ENCODE peak calls at places on chromosomes 16 and 17, in four cellular contexts. E, U, I and P are unnamed samples. For H3K4me1, the result is how much of the 10 kb centered on the place peaks cover.

GRCh38 chr16:23424292-23424958 is 28.6 kb downstream of the COG7 start:
- DNase-seq in U (no peak), E (no peak), I (no peak), P (no peak)

GRCh38 chr17:28041844-28042656 is 427 bp upstream of the NLK start:
- DNase-seq in I (peak), E (no peak), U (no peak), P (no peak)

GRCh38 chr16:85945424-85945751 is 46.4 kb downstream of the IRF8 start:
- DNase-seq in E (no peak), I (no peak), U (no peak), P (no peak)

GRCh38 chr17:8285270-8286181 is 2.9 kb upstream of the RANGRF start:
- DNase-seq in I (no peak), E (no peak), U (peak), P (no peak)

GRCh38 chr16:57013268-57013667 is 23.9 kb downstream of the NLRC5 start:
- DNase-seq in U (no peak), E (no peak), I (no peak), P (no peak)

GRCh38 chr16:85687651-85688471 is 893 bp downstream of the GINS2 start:
- DNase-seq in U (peak), I (peak), E (no peak), P (no peak)

GRCh38 chr16:82699711-82700495 is 73.1 kb downstream of the CDH13 start:
- DNase-seq in I (no peak), U (no peak), E (no peak), P (no peak)

GRCh38 chr17:37220609-37220953 is 155.2 kb upstream of the C17orf78 start:
- DNase-seq in I (peak), U (peak), E (peak), P (peak)

GRCh38 chr16:84999200-84999599 is 12.1 kb downstream of the ZDHHC7 start:
- DNase-seq in U (no peak), I (no peak), E (no peak), P (no peak)

GRCh38 chr16:80046848-80047247 is 446.3 kb upstream of the MAF start:
- DNase-seq in I (no peak), E (no peak), U (no peak), P (no peak)

GRCh38 chr17:38663125-38663751 is 11.5 kb downstream of the EPOP start:
- DNase-seq in I (peak), U (peak), E (peak), P (peak)

GRCh38 chr17:51362818-51363598 is 102.7 kb downstream of the UTP18 start:
- DNase-seq in U (no peak), I (peak), E (no peak), P (no peak)

GRCh38 chr16:57479043-57479421 is 7.3 kb downstream of the DOK4 start:
- DNase-seq in I (no peak), U (no peak), E (no peak), P (no peak)

GRCh38 chr17:66459811-66460270 is 157.4 kb downstream of the PRKCA start:
- DNase-seq in E (no peak), I (no peak), U (no peak), P (peak)

GRCh38 chr17:68389041-68389440 is 68.3 kb downstream of the WIPI1 start:
- DNase-seq in I (no peak), E (no peak), U (no peak), P (no peak)

GRCh38 chr16:49528564-49529150 is 155.1 kb downstream of the C16orf78 start:
- DNase-seq in U (no peak), E (no peak), I (no peak), P (no peak)

GRCh38 chr16:52786105-52786504 is 239.2 kb upstream of the TOX3 start:
- DNase-seq in E (no peak), I (no peak), U (no peak), P (no peak)

GRCh38 chr16:89175280-89176146 is 4.0 kb downstream of the CDH15 start:
- DNase-seq in U (no peak), E (no peak), I (no peak), P (no peak)

GRCh38 chr16:78490847-78491246 is 391.4 kb downstream of the WWOX start:
- DNase-seq in U (no peak), E (no peak), I (no peak), P (no peak)

GRCh38 chr16:71927383-71927782 is 32.1 kb downstream of the IST1 start:
- DNase-seq in U (no peak), E (no peak), I (no peak), P (peak)

GRCh38 chr16:87203060-87203656 is 114.0 kb downstream of the C16orf95 start:
- DNase-seq in I (peak), U (peak), E (peak), P (peak)

GRCh38 chr17:50976951-50977472 is 110.9 kb upstream of the TOB1 start:
- DNase-seq in U (no peak), I (no peak), E (no peak), P (no peak)

GRCh38 chr16:84841787-84842300 is 22.1 kb downstream of the CRISPLD2 start:
- DNase-seq in I (peak), E (no peak), U (no peak), P (peak)

GRCh38 chr16:47888142-47888541 is 267.7 kb downstream of the ABCC12 start:
- DNase-seq in E (no peak), U (no peak), I (peak), P (peak)

GRCh38 chr17:1181769-1182137 is 2.0 kb upstream of the ABR start:
- DNase-seq in E (no peak), I (no peak), U (peak), P (no peak)
- H3K4me1 ChIP-seq in E (under half), I (under half), U (half or more), P (under half)

GRCh38 chr16:64287667-64288521 is 834.0 kb downstream of the CDH11 start:
- DNase-seq in U (no peak), E (no peak), I (no peak), P (no peak)

GRCh38 chr16:64292953-64293352 is 828.9 kb downstream of the CDH11 start:
- DNase-seq in I (no peak), U (no peak), E (no peak), P (no peak)

DNA sequence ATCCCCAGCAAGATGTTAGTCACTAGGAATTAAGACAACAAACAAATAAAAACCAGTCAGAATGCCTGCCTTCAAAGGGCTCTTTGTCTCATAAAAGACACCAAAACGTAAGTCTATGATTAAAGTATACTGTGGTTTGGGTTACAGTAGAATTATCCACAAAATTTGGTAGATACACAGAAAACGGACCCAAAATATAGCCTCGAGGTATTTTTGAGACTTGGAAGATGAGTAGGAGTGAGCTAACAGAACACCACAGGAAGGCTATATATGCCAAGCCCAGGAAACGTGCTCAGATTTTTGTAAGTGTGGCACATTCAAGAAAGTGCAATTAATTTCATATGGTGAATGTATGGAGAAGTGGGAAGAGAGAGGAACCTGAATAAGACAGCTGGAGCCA is 831.4 kb downstream of the CDH11 start:
- DNase-seq in I (no peak), E (no peak), U (no peak), P (no peak)
- TF ChIP-seq EZH2phosphoT487 in I (no peak), E (no peak), U (no peak), P (no peak)

GRCh38 chr16:72990003-72990521 is 57.9 kb downstream of the ZFHX3 start:
- DNase-seq in U (no peak), I (peak), E (no peak), P (peak)
- H3K4me3 ChIP-seq in U (no peak), I (no peak), E (no peak), P (no peak)

GRCh38 chr17:44362056-44362355 is 1.6 kb downstream of the FAM171A2 start:
- DNase-seq in E (no peak), I (no peak), U (no peak), P (no peak)

GRCh38 chr17:44360144-44360533 is 3.5 kb downstream of the FAM171A2 start:
- DNase-seq in U (no peak), E (no peak), I (no peak), P (no peak)

GRCh38 chr17:44360826-44361225 is 2.8 kb downstream of the FAM171A2 start:
- DNase-seq in I (peak), E (no peak), U (no peak), P (peak)

GRCh38 chr17:44362479-44362963 is 1.1 kb downstream of the FAM171A2 start:
- DNase-seq in U (no peak), I (no peak), E (no peak), P (no peak)

DNA sequence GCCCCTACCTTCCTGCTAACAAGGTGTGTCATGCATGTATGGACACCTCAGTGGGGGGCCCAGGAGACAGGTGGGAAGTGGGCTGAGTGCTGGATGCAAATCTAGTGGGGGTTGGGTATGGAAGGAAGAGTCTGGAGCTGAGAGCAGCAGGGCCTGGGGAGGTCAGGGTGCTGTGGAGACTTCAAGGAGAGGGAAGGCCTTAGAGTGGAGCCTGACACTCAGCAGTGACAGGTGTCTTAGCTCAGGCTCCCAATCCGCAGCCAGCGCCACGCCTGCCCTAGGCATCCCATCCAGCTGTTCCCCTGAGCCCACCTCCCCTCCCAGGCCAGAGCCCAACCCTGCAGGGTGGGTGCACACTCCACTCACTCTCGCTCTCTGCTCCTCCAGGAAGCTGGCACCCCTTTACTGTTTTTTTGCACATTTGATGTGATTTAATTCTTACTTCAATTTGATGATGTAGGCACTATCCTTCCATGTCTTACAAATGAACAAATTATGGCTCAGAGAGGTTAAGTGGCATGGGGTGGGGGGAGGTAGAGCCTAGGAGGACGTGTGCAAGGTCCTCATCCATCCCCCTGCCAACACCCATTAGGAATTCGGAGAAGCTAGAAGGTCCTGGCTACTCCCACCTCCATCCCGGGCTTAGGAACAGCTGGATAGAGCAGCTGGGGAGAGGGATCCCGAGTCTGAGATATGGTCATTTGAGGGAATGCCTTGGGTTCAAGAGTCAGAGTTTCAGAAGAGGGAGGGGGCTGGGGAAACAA is 2.2 kb downstream of the FAM171A2 start:
- DNase-seq in U (no peak), E (no peak), I (peak), P (no peak)
- H3K4me1 ChIP-seq in U (half or more), E (under half), I (under half), P (under half)

GRCh38 chr17:42050360-42051012 is at the start of gene C17orf113:
- DNase-seq in E (peak), I (peak), U (no peak), P (peak)
- TF ChIP-seq EZH2phosphoT487 in E (no peak), I (no peak), U (no peak), P (no peak)

DNA sequence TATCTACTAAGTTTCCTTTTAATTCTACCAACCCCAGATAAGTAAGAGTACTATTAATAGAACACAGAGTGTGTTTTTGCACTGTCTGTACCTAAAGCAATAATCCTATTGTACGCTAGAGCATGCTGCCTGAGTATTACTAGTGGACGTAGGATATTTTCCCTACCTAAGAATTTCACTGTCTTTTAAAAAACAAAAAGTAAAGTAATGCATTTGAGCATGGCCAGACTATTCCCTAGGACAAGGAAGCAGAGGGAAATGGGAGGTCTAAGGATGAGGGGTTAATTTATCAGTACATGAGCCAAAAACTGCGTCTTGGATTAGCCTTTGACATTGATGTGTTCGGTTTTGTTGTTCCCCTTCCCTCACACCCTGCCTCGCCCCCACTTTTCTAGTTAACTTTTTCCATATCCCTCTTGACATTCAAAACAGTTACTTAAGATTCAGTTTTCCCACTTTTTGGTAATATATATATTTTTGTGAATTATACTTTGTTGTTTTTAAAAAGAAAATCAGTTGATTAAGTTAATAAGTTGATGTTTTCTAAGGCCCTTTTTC is 56.8 kb downstream of the HLF start:
- DNase-seq in U (no peak), E (no peak), I (no peak), P (no peak)
- H3K4me3 ChIP-seq in U (no peak), E (no peak), I (no peak), P (no peak)

GRCh38 chr17:29126268-29126923 is 53.8 kb downstream of the MYO18A start:
- DNase-seq in U (no peak), I (no peak), E (no peak), P (no peak)
- H3K4me1 ChIP-seq in U (under half), I (under half), E (under half), P (under half)

DNA sequence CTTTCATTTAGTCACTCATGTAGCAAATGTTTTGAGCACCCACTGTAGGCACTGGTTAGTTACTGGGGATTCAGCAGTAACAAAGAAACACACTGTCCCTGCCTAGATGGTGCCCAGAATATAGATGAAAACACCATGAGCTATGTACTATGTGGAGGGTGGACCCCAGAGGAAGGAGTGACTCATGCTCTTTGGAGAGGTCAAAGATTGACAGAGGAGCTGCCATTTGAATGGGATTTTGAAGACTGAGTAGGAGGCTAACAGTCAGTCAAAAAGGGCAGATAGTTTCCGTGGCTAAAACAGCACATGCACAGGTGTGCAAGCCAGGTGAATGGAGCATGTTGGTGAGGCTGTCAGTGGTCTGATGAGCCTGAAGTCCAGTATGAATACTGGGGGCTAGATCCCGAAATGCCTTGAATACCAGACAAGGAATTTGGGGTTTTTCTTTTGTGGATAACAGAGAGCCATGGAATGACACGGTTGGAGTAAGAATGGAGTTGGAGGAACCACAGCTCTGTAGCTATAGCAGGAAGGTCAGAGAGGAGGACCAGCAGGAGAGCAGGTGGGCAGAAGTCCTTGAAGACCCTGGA is 6.1 kb downstream of the IL21R start:
- DNase-seq in I (no peak), U (peak), E (no peak), P (no peak)
- TF ChIP-seq EZH2phosphoT487 in I (no peak), U (no peak), E (no peak), P (no peak)

GRCh38 chr16:12089492-12090161 is 113.1 kb downstream of the SNX29 start:
- DNase-seq in E (no peak), U (peak), I (peak), P (peak)
- H3K4me3 ChIP-seq in E (no peak), U (no peak), I (peak), P (no peak)